ENCODE peak calls at places on chromosomes 3 and 15, in eight cellular contexts. L is WERI-Rb-1, B is T-helper 17 cell, Q is mesothelial cell of epicardium, Z is right lobe of liver, I is testis, S is EL, G is nephron progenitor cell. K is an unnamed sample.

GRCh38 chr3:178397836-178398235 is 138.4 kb upstream of the KCNMB2 start:
- DNase-seq in L (no peak), B (no peak), Q (no peak), Z (no peak), I (no peak), S (no peak), G (no peak), K (no peak)

GRCh38 chr3:142651711-142652110 is 55.5 kb downstream of the PLS1 start:
- DNase-seq in L (no peak), B (no peak), Q (no peak), Z (no peak), I (no peak), S (peak; percentile 16), G (no peak), K (no peak)

GRCh38 chr15:25734680-25735355 is 128.3 kb downstream of the ATP10A start:
- DNase-seq in L (no peak), B (no peak), Q (no peak), Z (no peak), I (no peak), S (no peak), G (no peak), K (no peak)

GRCh38 chr3:159892171-159892791 is 96.4 kb upstream of the IL12A start:
- DNase-seq in L (no peak), B (no peak), Q (no peak), Z (no peak), I (no peak), S (no peak), G (no peak), K (no peak)

GRCh38 chr15:36334059-36334458 is 245.4 kb upstream of the CDIN1 start:
- DNase-seq in L (no peak), B (no peak), Q (no peak), Z (no peak), I (no peak), S (peak; percentile 72), G (no peak), K (no peak)

GRCh38 chr15:36737430-36737891 is 158.0 kb downstream of the CDIN1 start:
- DNase-seq in L (no peak), B (no peak), Q (no peak), Z (no peak), I (no peak), S (peak; percentile 84), G (no peak), K (no peak)

GRCh38 chr3:119173325-119173724 is at the start of gene UPK1B:
- DNase-seq in L (no peak), B (no peak), Q (no peak), Z (no peak), I (no peak), S (no peak), G (peak; percentile 42), K (no peak)

GRCh38 chr3:463793-464192 is 267.2 kb downstream of the CHL1 start:
- DNase-seq in L (no peak), B (no peak), Q (no peak), Z (no peak), I (no peak), S (no peak), G (no peak), K (peak; percentile 42)

GRCh38 chr15:51782357-51782896 is 31.0 kb downstream of the TMOD2 start:
- DNase-seq in L (no peak), B (no peak), Q (no peak), Z (no peak), I (no peak), S (peak; percentile 31), G (no peak), K (peak; percentile 28)

GRCh38 chr3:9553021-9553948 is at the start of gene LHFPL4:
- DNase-seq in L (peak; percentile 29), B (no peak), Q (no peak), Z (no peak), I (peak; percentile 31), S (no peak), G (peak; percentile 12), K (peak; percentile 32)

GRCh38 chr3:29649815-29650547 is 369.1 kb downstream of the RBMS3 start:
- DNase-seq in L (no peak), B (no peak), Q (no peak), Z (no peak), I (peak; percentile 20), S (peak; percentile 45), G (no peak), K (no peak)

K was measured in GM13976.